ENCODE peak calls at places on chromosomes 7 and 10, in ten cellular contexts. B is M059J; K is head of caudate nucleus; T is NCI-H510A treated with DMSO at 0.1 percent for 48 hours; X is T-helper 2 cell; P is NCI-H1105; W is amniotic epithelial cell; U is RWPE1; M is CD8-positive, alpha-beta T cell; A is Calu3. R is an unnamed sample.

GRCh38 chr7:22675917-22676343 is 51.1 kb upstream of the IL6 start:
- DNase-seq in U (no peak), P (no peak), X (no peak), B (peak), M (peak), A (no peak), W (peak), T (peak), K (no peak), R (no peak)

GRCh38 chr10:103502849-103503660 is 9.6 kb downstream of the NEURL1 start:
- DNase-seq in M (no peak), U (no peak), K (peak), A (no peak), P (no peak), X (no peak), B (no peak), T (peak), W (no peak), R (no peak)

GRCh38 chr7:100489824-100490223 is 6.1 kb downstream of the NYAP1 start:
- DNase-seq in X (no peak), M (no peak), P (peak), K (peak), W (peak), B (peak), T (peak), A (peak), U (peak), R (no peak)

GRCh38 chr7:140209866-140210609 is 33.3 kb upstream of the KDM7A start:
- DNase-seq in B (no peak), T (no peak), X (no peak), U (no peak), A (no peak), K (peak), P (no peak), M (no peak), W (no peak), R (peak)

GRCh38 chr7:73715648-73716317 is 3.7 kb downstream of the STX1A start:
- DNase-seq in P (no peak), B (peak), X (no peak), T (peak), M (no peak), K (no peak), W (peak), A (peak), U (peak), R (no peak)

GRCh38 chr7:15889501-15889900 is 203.0 kb upstream of the MEOX2 start:
- DNase-seq in T (no peak), A (peak), W (peak), U (no peak), K (no peak), B (peak), X (no peak), P (no peak), M (no peak), R (no peak)

GRCh38 chr10:80164596-80164995 is 32.1 kb downstream of the PLAC9 start:
- DNase-seq in T (no peak), B (no peak), W (no peak), U (no peak), P (no peak), X (no peak), K (no peak), M (no peak), A (no peak), R (no peak)

GRCh38 chr10:22315455-22316285 is 518 bp upstream of the COMMD3 start:
- DNase-seq in K (no peak), W (no peak), U (peak), X (no peak), A (no peak), P (no peak), M (no peak), T (peak), B (no peak), R (no peak)

GRCh38 chr7:51141451-51141971 is 175.1 kb downstream of the COBL start:
- DNase-seq in K (no peak), W (peak), A (peak), B (peak), T (peak), M (no peak), U (peak), P (no peak), X (no peak), R (no peak)

GRCh38 chr7:42677751-42678231 is 234.1 kb downstream of the C7orf25 start:
- DNase-seq in X (no peak), T (no peak), B (peak), M (no peak), K (no peak), W (peak), A (no peak), P (no peak), U (peak), R (no peak)

R was measured in memory B cell.